ENCODE peak calls at places on chromosomes 11 and 22, in five cellular contexts. I is CD8-positive, alpha-beta T cell; J is left ventricle myocardium inferior; U is tibial nerve; V is colonic mucosa. G is an unnamed sample. For H3K27me3, the result is how much of the 10 kb centered on the place peaks cover.

GRCh38 chr11:44950036-44950624 is 553 bp downstream of the TP53I11 start:
- DNase-seq in I (no peak), J (no peak), U (peak), V (peak), G (no peak)

GRCh38 chr11:1031121-1031899 is 5.2 kb downstream of the MUC6 start:
- DNase-seq in I (no peak), J (no peak), U (no peak), V (no peak), G (no peak)

GRCh38 chr11:11384829-11385228 is 31.8 kb upstream of the CSNK2A3 start:
- DNase-seq in I (no peak), J (no peak), U (no peak), V (no peak), G (no peak)

GRCh38 chr11:64196616-64197015 is 9.9 kb upstream of the FERMT3 start:
- DNase-seq in I (no peak), J (no peak), U (no peak), V (no peak), G (no peak)

GRCh38 chr22:46012182-46012880 is 35.4 kb upstream of the WNT7B start:
- DNase-seq in I (no peak), J (peak), U (no peak), V (no peak), G (no peak)

GRCh38 chr22:36745301-36745995 is 30.5 kb downstream of the IFT27 start:
- DNase-seq in I (no peak), J (no peak), U (no peak), V (no peak), G (no peak)

GRCh38 chr11:7858001-7858400 is 61.3 kb upstream of the OR5P2 start:
- DNase-seq in I (no peak), J (no peak), U (no peak), V (no peak), G (no peak)

GRCh38 chr22:50236731-50237409 is 8.0 kb downstream of the TUBGCP6 start:
- DNase-seq in I (no peak), J (peak), U (no peak), V (no peak), G (no peak)

GRCh38 chr22:38397189-38398097 is 57.6 kb downstream of the KCNJ4 start:
- DNase-seq in I (no peak), J (peak), U (peak), V (peak), G (peak)

GRCh38 chr11:132999031-132999430 is 533.3 kb downstream of the OPCML start:
- DNase-seq in I (no peak), J (no peak), U (no peak), V (no peak), G (no peak)

GRCh38 chr22:28710112-28710888 is 30.7 kb upstream of the TTC28 start:
- DNase-seq in I (no peak), J (no peak), U (no peak), V (no peak), G (no peak)

GRCh38 chr11:74220376-74220775 is 49.3 kb downstream of the PPME1 start:
- DNase-seq in I (no peak), J (no peak), U (no peak), V (no peak), G (no peak)

GRCh38 chr11:124897681-124898680 is at the start of gene ROBO4:
- DNase-seq in I (no peak), J (peak), U (peak), V (no peak), G (no peak)
- H3K4me3 ChIP-seq in I (no peak), J (peak), U (peak), V (no peak), G (no peak)

GRCh38 chr22:23376256-23376655 is 195.9 kb downstream of the BCR start:
- DNase-seq in I (no peak), J (no peak), U (no peak), V (peak), G (no peak)
- TF ChIP-seq CTCF in I (peak), J (no peak), U (no peak), V (peak), G (peak)

DNA sequence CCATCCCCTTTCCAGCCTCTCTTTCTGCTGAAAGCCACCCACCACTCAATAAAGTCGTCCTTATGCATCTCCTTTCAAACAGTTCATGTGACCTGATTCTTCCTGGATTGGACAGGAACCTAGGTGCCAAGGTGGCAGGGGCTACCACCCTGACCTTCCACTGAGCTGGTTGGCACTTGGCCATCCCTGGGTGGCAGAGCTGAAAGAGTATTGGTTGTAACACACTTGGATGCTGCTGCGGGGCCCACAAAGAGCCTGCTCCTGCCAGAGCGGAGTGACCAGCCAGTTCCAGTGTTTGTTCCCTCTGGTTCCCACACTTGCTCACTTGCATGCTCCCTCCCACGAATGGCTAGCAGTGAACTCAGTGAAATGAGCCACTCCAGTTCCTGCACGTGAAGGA is 57.2 kb upstream of the OR4C15 start:
- DNase-seq in I (no peak), J (no peak), U (no peak), V (no peak), G (no peak)
- H3K27me3 ChIP-seq in I (under half), J (under half), U (under half), V (under half), G (under half)

GRCh38 chr22:42814616-42815015 is 42.5 kb downstream of the ARFGAP3 start:
- DNase-seq in I (no peak), J (no peak), U (no peak), V (no peak), G (no peak)

GRCh38 chr22:42814215-42814614 is 42.9 kb downstream of the ARFGAP3 start:
- DNase-seq in I (no peak), J (no peak), U (no peak), V (no peak), G (no peak)

GRCh38 chr22:42817556-42817955 is 39.5 kb downstream of the ARFGAP3 start:
- DNase-seq in I (no peak), J (no peak), U (no peak), V (no peak), G (no peak)

GRCh38 chr22:42813501-42813900 is 43.6 kb downstream of the ARFGAP3 start:
- DNase-seq in I (no peak), J (no peak), U (no peak), V (no peak), G (no peak)

DNA sequence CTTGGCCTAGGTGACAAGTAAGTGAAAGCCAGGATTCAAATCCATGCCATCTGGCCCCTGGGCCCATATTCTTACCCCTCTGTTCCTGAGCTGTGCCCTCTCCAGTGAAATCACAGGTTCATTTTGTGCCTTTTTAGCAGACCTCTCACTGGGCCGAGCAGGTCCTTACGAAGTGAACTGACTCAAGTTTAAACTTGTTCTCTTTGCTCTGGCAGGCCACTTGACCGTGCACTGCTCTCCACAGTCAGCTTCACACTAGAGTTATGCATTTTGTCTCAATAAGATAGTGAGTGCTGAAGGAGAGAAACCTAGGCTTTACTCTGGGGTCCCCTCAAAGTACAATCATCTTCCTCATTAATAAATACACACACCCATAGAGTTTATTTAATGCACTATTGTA is 40.7 kb downstream of the ARFGAP3 start:
- DNase-seq in I (no peak), J (no peak), U (no peak), V (no peak), G (no peak)
- H3K4me3 ChIP-seq in I (no peak), J (no peak), U (no peak), V (no peak), G (no peak)

GRCh38 chr22:31077681-31078080 is 3.4 kb upstream of the SMTN start:
- DNase-seq in I (no peak), J (no peak), U (no peak), V (no peak), G (no peak)

GRCh38 chr22:31079095-31079642 is 1.9 kb upstream of the SMTN start:
- DNase-seq in I (no peak), J (no peak), U (no peak), V (peak), G (no peak)

GRCh38 chr22:31080848-31081649 is at the start of gene SMTN:
- DNase-seq in I (peak), J (peak), U (peak), V (peak), G (peak)

GRCh38 chr22:31080164-31080847 is 812 bp upstream of the SMTN start:
- DNase-seq in I (no peak), J (no peak), U (no peak), V (no peak), G (no peak)

GRCh38 chr22:31075961-31076360 is 5.2 kb upstream of the SMTN start:
- DNase-seq in I (no peak), J (peak), U (peak), V (peak), G (no peak)
- TF ChIP-seq CTCF in I (no peak), J (no peak), U (no peak), V (no peak), G (no peak)

GRCh38 chr22:17878970-17879369 is 104.7 kb upstream of the BID start:
- DNase-seq in I (no peak), J (no peak), U (no peak), V (no peak), G (no peak)
- H3K27me3 ChIP-seq in I (under half), J (under half), U (under half), V (under half), G (under half)

DNA sequence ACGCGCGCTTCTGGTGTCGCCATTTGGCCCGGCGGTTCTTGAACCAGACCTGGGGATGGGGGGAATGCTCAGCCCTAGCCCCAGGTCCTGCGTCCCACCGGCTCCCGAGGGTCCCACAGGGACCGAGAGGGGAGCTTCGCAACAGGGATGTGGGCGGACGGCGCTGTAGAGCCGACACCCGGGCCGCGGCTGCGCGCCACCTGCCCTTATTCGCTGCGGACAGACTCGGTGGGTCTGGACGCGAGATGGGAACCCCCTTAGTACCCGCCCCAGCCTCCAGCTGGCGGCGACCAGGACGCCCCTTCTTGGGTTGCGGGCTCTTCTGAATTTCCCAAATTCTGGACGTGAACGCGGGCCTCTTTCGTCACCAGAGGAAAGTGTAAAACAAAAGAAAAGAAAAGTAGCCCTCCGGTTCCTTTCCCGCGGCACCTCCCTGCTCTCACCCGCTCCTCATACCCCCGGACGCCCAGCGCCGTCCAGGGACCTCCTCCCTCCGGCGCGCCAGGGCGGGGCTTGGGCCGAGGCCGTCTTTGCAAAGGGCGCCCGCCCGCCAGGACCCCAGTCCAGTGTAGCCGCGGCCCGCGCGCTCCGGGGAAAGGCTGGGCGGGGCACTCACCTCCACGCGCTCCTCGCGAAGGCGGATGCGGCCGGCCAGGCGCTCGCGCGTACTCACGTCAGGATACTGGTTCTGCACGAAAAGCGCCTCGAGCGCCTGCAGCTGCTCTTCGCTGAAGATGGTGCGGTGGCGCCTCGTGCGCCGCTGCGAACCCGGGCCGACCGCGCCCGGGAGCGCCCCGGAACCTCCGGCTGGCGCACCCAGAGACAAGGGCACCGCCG is 827 bp downstream of the GSC2 start:
- DNase-seq in I (peak), J (no peak), U (no peak), V (no peak), G (no peak)
- H3K4me3 ChIP-seq in I (no peak), J (peak), U (peak), V (peak), G (peak)

DNA sequence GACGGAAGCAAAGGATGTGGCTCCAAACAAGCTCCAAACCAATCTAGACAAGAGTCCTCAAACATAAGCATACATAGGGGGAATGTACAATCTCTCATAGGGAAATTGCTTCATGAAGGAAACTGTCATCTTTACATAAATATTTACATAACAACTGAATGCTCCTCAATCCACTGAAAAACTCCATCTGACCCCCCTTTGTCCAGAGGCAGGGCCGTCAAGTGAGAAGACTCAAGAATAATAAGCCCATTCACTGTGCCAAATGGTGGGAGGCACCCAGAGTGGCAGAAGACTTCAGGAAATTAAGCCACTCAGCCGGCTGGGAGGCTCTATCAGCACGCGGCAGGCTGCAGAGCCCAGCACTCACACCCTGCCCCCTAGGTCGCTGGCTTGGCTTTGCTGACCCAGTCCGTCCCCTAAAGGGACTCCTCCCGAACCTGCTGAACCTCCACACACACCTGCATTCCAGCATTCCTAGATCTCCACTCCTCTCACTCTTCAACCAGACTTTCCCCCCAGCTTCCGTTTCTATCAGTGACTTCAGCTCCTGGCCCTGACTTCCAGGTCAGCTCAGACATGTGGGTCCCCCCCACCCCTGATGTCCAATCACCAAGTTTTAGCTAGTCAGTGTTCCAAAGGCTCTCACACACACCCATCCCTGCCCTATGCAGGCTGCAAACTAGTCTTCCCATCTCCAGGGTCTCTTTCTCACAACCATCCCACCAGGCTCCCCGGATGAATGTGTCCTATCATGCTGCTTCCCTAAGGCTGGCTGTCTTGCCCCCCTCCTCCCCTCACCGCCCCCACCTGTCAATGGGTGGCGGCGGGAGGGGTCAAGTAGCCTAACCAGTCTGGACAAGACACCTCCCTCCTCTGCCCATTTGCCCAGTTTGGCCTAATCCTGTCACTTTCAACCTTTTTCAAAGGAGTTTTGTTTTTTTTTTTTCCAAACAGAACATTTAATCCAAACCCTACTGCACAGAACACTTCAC is 11.3 kb downstream of the VPS37C start:
- DNase-seq in I (no peak), J (no peak), U (no peak), V (no peak), G (no peak)
- TF ChIP-seq CTCF in I (no peak), J (no peak), U (no peak), V (no peak), G (no peak)